ENCODE peak calls at places on chromosome 7, in six cellular contexts. Z is IMR-90, L is neuronal stem cell, J is mesenchymal stem cell, S is H1, K is H9. B is an unnamed sample.

GRCh38 chr7:34153680-34154270 is 248.4 kb downstream of the BMPER start:
- DNase-seq in Z (peak), L (no peak), J (no peak), S (no peak), K (no peak), B (no peak)

GRCh38 chr7:117825132-117825531 is 48.1 kb downstream of the CTTNBP2 start:
- DNase-seq in Z (peak), L (no peak), J (peak), S (no peak), K (no peak), B (no peak)

GRCh38 chr7:101496017-101496416 is 133.1 kb downstream of the MYL10 start:
- DNase-seq in Z (no peak), L (no peak), J (no peak), S (no peak), K (no peak), B (no peak)

GRCh38 chr7:132713893-132714292 is 137.6 kb upstream of the PLXNA4 start:
- DNase-seq in Z (no peak), L (no peak), J (no peak), S (no peak), K (no peak), B (no peak)

GRCh38 chr7:155868955-155869783 is 56.9 kb upstream of the SHH start:
- DNase-seq in Z (no peak), L (no peak), J (no peak), S (peak), K (peak), B (no peak)

GRCh38 chr7:17601921-17602320 is 303.5 kb downstream of the AHR start:
- DNase-seq in Z (no peak), L (no peak), J (peak), S (no peak), K (no peak), B (no peak)

GRCh38 chr7:377069-378040 is 87.4 kb downstream of the FOXL3 start:
- DNase-seq in Z (no peak), L (no peak), J (no peak), S (no peak), K (peak), B (no peak)

GRCh38 chr7:130942211-130942964 is 208.4 kb upstream of the KLF14 start:
- DNase-seq in Z (peak), L (no peak), J (peak), S (no peak), K (no peak), B (no peak)

GRCh38 chr7:115511330-115511729 is 519.2 kb downstream of the TFEC start:
- DNase-seq in Z (no peak), L (no peak), J (no peak), S (no peak), K (no peak), B (no peak)

GRCh38 chr7:26704786-26705185 is 159.6 kb downstream of the SKAP2 start:
- DNase-seq in Z (peak), L (no peak), J (no peak), S (no peak), K (no peak), B (no peak)

GRCh38 chr7:92809397-92810241 is 26.8 kb downstream of the CDK6 start:
- DNase-seq in Z (peak), L (no peak), J (peak), S (no peak), K (peak), B (peak)

GRCh38 chr7:28434510-28434909 is 22.2 kb downstream of the CREB5 start:
- DNase-seq in Z (no peak), L (no peak), J (no peak), S (no peak), K (no peak), B (no peak)

GRCh38 chr7:18352339-18353255 is 143.0 kb upstream of the HDAC9 start:
- DNase-seq in Z (peak), L (peak), J (peak), S (peak), K (peak), B (peak)

GRCh38 chr7:11486271-11486670 is 345.7 kb downstream of the THSD7A start:
- DNase-seq in Z (no peak), L (no peak), J (no peak), S (no peak), K (no peak), B (no peak)

GRCh38 chr7:73342645-73343044 is 14.7 kb downstream of the FKBP6 start:
- DNase-seq in Z (peak), L (peak), J (peak), S (no peak), K (peak), B (peak)

GRCh38 chr7:8391353-8392062 is 41.9 kb upstream of the NXPH1 start:
- DNase-seq in Z (no peak), L (no peak), J (no peak), S (no peak), K (no peak), B (peak)

GRCh38 chr7:67890316-67890715 is 893.7 kb downstream of the TYW1 start:
- DNase-seq in Z (no peak), L (no peak), J (no peak), S (no peak), K (no peak), B (no peak)

GRCh38 chr7:75734586-75735047 is 4.1 kb downstream of the HIP1 start:
- DNase-seq in Z (peak), L (no peak), J (peak), S (no peak), K (no peak), B (peak)

GRCh38 chr7:47677664-47678063 is 95.8 kb upstream of the TNS3 start:
- DNase-seq in Z (no peak), L (no peak), J (peak), S (no peak), K (no peak), B (no peak)

GRCh38 chr7:73725703-73726466 is 6.4 kb upstream of the STX1A start:
- DNase-seq in Z (peak), L (peak), J (peak), S (peak), K (peak), B (peak)

GRCh38 chr7:107538001-107538400 is 25.7 kb downstream of the COG5 start:
- DNase-seq in Z (no peak), L (no peak), J (no peak), S (no peak), K (no peak), B (no peak)

GRCh38 chr7:139321071-139321745 is 19.9 kb upstream of the FMC1 start:
- DNase-seq in Z (peak), L (no peak), J (peak), S (peak), K (peak), B (peak)

GRCh38 chr7:128932862-128933821 is 4.6 kb upstream of the IRF5 start:
- DNase-seq in Z (no peak), L (no peak), J (no peak), S (no peak), K (no peak), B (no peak)

GRCh38 chr7:119983468-119983867 is 289.5 kb upstream of the KCND2 start:
- DNase-seq in Z (no peak), L (no peak), J (no peak), S (no peak), K (no peak), B (no peak)

GRCh38 chr7:137363683-137364082 is 20.1 kb upstream of the PTN start:
- DNase-seq in Z (no peak), L (no peak), J (no peak), S (no peak), K (no peak), B (no peak)

GRCh38 chr7:4073052-4073451 is 609.0 kb upstream of the FOXK1 start:
- DNase-seq in Z (no peak), L (no peak), J (no peak), S (peak), K (no peak), B (no peak)

GRCh38 chr7:78176186-78176585 is 377.6 kb downstream of the PHTF2 start:
- DNase-seq in Z (peak), L (no peak), J (no peak), S (no peak), K (no peak), B (no peak)
- H3K18ac ChIP-seq in Z (no peak), L (no peak), J (no peak), S (no peak), K (no peak), B (no peak)

GRCh38 chr7:104225441-104225840 is 17.6 kb upstream of the ORC5 start:
- DNase-seq in Z (no peak), L (no peak), J (no peak), S (no peak), K (no peak), B (no peak)
- H2BK15ac ChIP-seq in Z (no peak), L (no peak), J (no peak), S (no peak), K (no peak), B (no peak)

GRCh38 chr7:80675090-80675489 is 36.6 kb downstream of the CD36 start:
- DNase-seq in Z (no peak), L (no peak), J (no peak), S (no peak), K (no peak), B (no peak)
- H3K4me2 ChIP-seq in Z (no peak), L (no peak), J (no peak), S (no peak), K (no peak), B (no peak)

GRCh38 chr7:93861325-93861949 is 29.1 kb downstream of the TFPI2 start:
- DNase-seq in Z (no peak), L (no peak), J (no peak), S (no peak), K (no peak), B (no peak)

GRCh38 chr7:93862651-93863050 is 27.9 kb downstream of the TFPI2 start:
- DNase-seq in Z (no peak), L (no peak), J (no peak), S (no peak), K (no peak), B (no peak)

GRCh38 chr7:93856319-93856718 is 34.2 kb downstream of the TFPI2 start:
- DNase-seq in Z (peak), L (no peak), J (no peak), S (no peak), K (no peak), B (no peak)

GRCh38 chr7:93858857-93859256 is 31.7 kb downstream of the TFPI2 start:
- DNase-seq in Z (no peak), L (no peak), J (no peak), S (no peak), K (no peak), B (no peak)

DNA sequence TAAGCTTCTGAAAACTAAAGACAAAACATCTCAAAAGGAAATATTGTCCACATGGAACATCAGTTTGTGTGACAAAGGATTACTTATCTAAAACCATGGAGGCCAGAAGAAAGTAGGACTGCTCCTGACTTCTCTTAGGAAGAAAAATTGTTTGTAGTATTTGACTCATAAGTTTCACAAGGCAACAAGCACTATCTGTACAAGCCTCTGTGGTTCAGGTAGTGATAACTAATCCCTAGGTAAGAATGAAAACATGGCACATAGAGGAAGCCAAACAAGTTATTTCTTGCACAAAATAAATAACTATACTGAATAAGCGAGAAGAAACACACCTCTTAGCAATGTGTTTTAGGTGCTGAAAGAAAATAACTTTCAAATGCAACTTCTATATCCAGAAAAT is 30.3 kb downstream of the TFPI2 start:
- DNase-seq in Z (no peak), L (no peak), J (no peak), S (no peak), K (no peak), B (no peak)
- H3K18ac ChIP-seq in Z (no peak), L (no peak), J (no peak), S (no peak), K (no peak), B (no peak)

B was measured in mesendoderm.